ENCODE peak calls at places on chromosomes 13 and 19, in eight cellular contexts. One of them, this sample, is unnamed.

GRCh38 chr13:94641432-94641941 is 39.8 kb downstream of the GPR180 start:
- DNase-seq in colonic mucosa: no peak
- DNase-seq in GM23248: peak; percentile 87
- DNase-seq in left ventricle myocardium inferior: no peak
- DNase-seq in mammary epithelial cell: peak; percentile 86
- DNase-seq in CD4-positive, CD25-positive, alpha-beta regulatory T cell: no peak
- DNase-seq in heart right ventricle: no peak
- DNase-seq in sigmoid colon: no peak
- DNase-seq in this sample: no peak

GRCh38 chr13:20924758-20925394 is 22.3 kb upstream of the XPO4 start:
- DNase-seq in colonic mucosa: peak; percentile 84
- DNase-seq in GM23248: peak; percentile 82
- DNase-seq in left ventricle myocardium inferior: peak; percentile 60
- DNase-seq in mammary epithelial cell: peak; percentile 45
- DNase-seq in CD4-positive, CD25-positive, alpha-beta regulatory T cell: peak; percentile 61
- DNase-seq in heart right ventricle: peak; percentile 80
- DNase-seq in sigmoid colon: peak; percentile 86
- DNase-seq in this sample: peak; percentile 94

GRCh38 chr13:94825507-94825906 is 113.2 kb upstream of the SOX21 start:
- DNase-seq in colonic mucosa: peak; percentile 28
- DNase-seq in GM23248: no peak
- DNase-seq in left ventricle myocardium inferior: peak; percentile 54
- DNase-seq in mammary epithelial cell: no peak
- DNase-seq in CD4-positive, CD25-positive, alpha-beta regulatory T cell: no peak
- DNase-seq in heart right ventricle: peak; percentile 67
- DNase-seq in sigmoid colon: peak; percentile 90
- DNase-seq in this sample: peak; percentile 87

GRCh38 chr13:34933349-34933748 is 8.7 kb upstream of the NBEA start:
- DNase-seq in colonic mucosa: no peak
- DNase-seq in GM23248: no peak
- DNase-seq in left ventricle myocardium inferior: no peak
- DNase-seq in mammary epithelial cell: no peak
- DNase-seq in CD4-positive, CD25-positive, alpha-beta regulatory T cell: no peak
- DNase-seq in heart right ventricle: no peak
- DNase-seq in sigmoid colon: no peak
- DNase-seq in this sample: no peak

GRCh38 chr13:94712287-94712811 is at the start of gene SOX21:
- DNase-seq in colonic mucosa: no peak
- DNase-seq in GM23248: peak; percentile 19
- DNase-seq in left ventricle myocardium inferior: no peak
- DNase-seq in mammary epithelial cell: peak; percentile 28
- DNase-seq in CD4-positive, CD25-positive, alpha-beta regulatory T cell: no peak
- DNase-seq in heart right ventricle: no peak
- DNase-seq in sigmoid colon: no peak
- DNase-seq in this sample: peak; percentile 78

GRCh38 chr13:57212989-57213388 is 46.0 kb downstream of the PRR20E start:
- DNase-seq in colonic mucosa: no peak
- DNase-seq in GM23248: no peak
- DNase-seq in left ventricle myocardium inferior: no peak
- DNase-seq in mammary epithelial cell: no peak
- DNase-seq in CD4-positive, CD25-positive, alpha-beta regulatory T cell: no peak
- DNase-seq in heart right ventricle: no peak
- DNase-seq in sigmoid colon: no peak
- DNase-seq in this sample: no peak

GRCh38 chr13:92843549-92843948 is 383.1 kb upstream of the GPC6 start:
- DNase-seq in colonic mucosa: no peak
- DNase-seq in GM23248: peak; percentile 61
- DNase-seq in left ventricle myocardium inferior: no peak
- DNase-seq in mammary epithelial cell: peak; percentile 60
- DNase-seq in CD4-positive, CD25-positive, alpha-beta regulatory T cell: no peak
- DNase-seq in heart right ventricle: no peak
- DNase-seq in sigmoid colon: no peak
- DNase-seq in this sample: no peak

GRCh38 chr13:98741741-98742435 is 10.6 kb downstream of the SLC15A1 start:
- DNase-seq in colonic mucosa: no peak
- DNase-seq in GM23248: peak; percentile 36
- DNase-seq in left ventricle myocardium inferior: no peak
- DNase-seq in mammary epithelial cell: no peak
- DNase-seq in CD4-positive, CD25-positive, alpha-beta regulatory T cell: no peak
- DNase-seq in heart right ventricle: no peak
- DNase-seq in sigmoid colon: no peak
- DNase-seq in this sample: no peak

GRCh38 chr13:72246396-72246795 is 379.4 kb upstream of the DACH1 start:
- DNase-seq in colonic mucosa: no peak
- DNase-seq in GM23248: no peak
- DNase-seq in left ventricle myocardium inferior: no peak
- DNase-seq in mammary epithelial cell: peak; percentile 38
- DNase-seq in CD4-positive, CD25-positive, alpha-beta regulatory T cell: no peak
- DNase-seq in heart right ventricle: no peak
- DNase-seq in sigmoid colon: no peak
- DNase-seq in this sample: no peak

GRCh38 chr13:72244788-72245187 is 377.8 kb upstream of the DACH1 start:
- DNase-seq in colonic mucosa: no peak
- DNase-seq in GM23248: no peak
- DNase-seq in left ventricle myocardium inferior: no peak
- DNase-seq in mammary epithelial cell: no peak
- DNase-seq in CD4-positive, CD25-positive, alpha-beta regulatory T cell: no peak
- DNase-seq in heart right ventricle: no peak
- DNase-seq in sigmoid colon: no peak
- DNase-seq in this sample: no peak
- H3K4me1 ChIP-seq in colonic mucosa: no peaks in the 10 kb centered on the region
- H3K4me1 ChIP-seq in GM23248: no peaks in the 10 kb centered on the region
- H3K4me1 ChIP-seq in left ventricle myocardium inferior: no peaks in the 10 kb centered on the region
- H3K4me1 ChIP-seq in mammary epithelial cell: peaks cover 4% of the 10 kb centered on the region
- H3K4me1 ChIP-seq in CD4-positive, CD25-positive, alpha-beta regulatory T cell: no peaks in the 10 kb centered on the region
- H3K4me1 ChIP-seq in heart right ventricle: no peaks in the 10 kb centered on the region
- H3K4me1 ChIP-seq in sigmoid colon: no peaks in the 10 kb centered on the region
- H3K4me1 ChIP-seq in this sample: no peaks in the 10 kb centered on the region

GRCh38 chr19:4990306-4990705 is 21.4 kb downstream of the KDM4B start:
- DNase-seq in colonic mucosa: no peak
- DNase-seq in GM23248: no peak
- DNase-seq in left ventricle myocardium inferior: no peak
- DNase-seq in mammary epithelial cell: no peak
- DNase-seq in CD4-positive, CD25-positive, alpha-beta regulatory T cell: no peak
- DNase-seq in heart right ventricle: no peak
- DNase-seq in sigmoid colon: no peak
- DNase-seq in this sample: no peak
- H3K27ac ChIP-seq in colonic mucosa: no peak overlapping the region
- H3K27ac ChIP-seq in GM23248: no peak overlapping the region
- H3K27ac ChIP-seq in left ventricle myocardium inferior: no peak overlapping the region
- H3K27ac ChIP-seq in mammary epithelial cell: no peak overlapping the region
- H3K27ac ChIP-seq in CD4-positive, CD25-positive, alpha-beta regulatory T cell: no peak overlapping the region
- H3K27ac ChIP-seq in heart right ventricle: no peak overlapping the region
- H3K27ac ChIP-seq in sigmoid colon: no peak overlapping the region
- H3K27ac ChIP-seq in this sample: no peak overlapping the region

GRCh38 chr19:15279326-15279904 is 47.2 kb upstream of the EPHX3 start:
- DNase-seq in colonic mucosa: no peak
- DNase-seq in GM23248: no peak
- DNase-seq in left ventricle myocardium inferior: no peak
- DNase-seq in mammary epithelial cell: no peak
- DNase-seq in CD4-positive, CD25-positive, alpha-beta regulatory T cell: no peak
- DNase-seq in heart right ventricle: no peak
- DNase-seq in sigmoid colon: no peak
- DNase-seq in this sample: no peak

GRCh38 chr19:15280915-15281683 is 48.9 kb upstream of the EPHX3 start:
- DNase-seq in colonic mucosa: peak; percentile 61
- DNase-seq in GM23248: peak; percentile 95
- DNase-seq in left ventricle myocardium inferior: peak; percentile 91
- DNase-seq in mammary epithelial cell: peak; percentile 72
- DNase-seq in CD4-positive, CD25-positive, alpha-beta regulatory T cell: no peak
- DNase-seq in heart right ventricle: peak; percentile 83
- DNase-seq in sigmoid colon: peak; percentile 94
- DNase-seq in this sample: no peak

GRCh38 chr19:15274477-15274876 is 42.2 kb upstream of the EPHX3 start:
- DNase-seq in colonic mucosa: no peak
- DNase-seq in GM23248: no peak
- DNase-seq in left ventricle myocardium inferior: no peak
- DNase-seq in mammary epithelial cell: no peak
- DNase-seq in CD4-positive, CD25-positive, alpha-beta regulatory T cell: no peak
- DNase-seq in heart right ventricle: no peak
- DNase-seq in sigmoid colon: no peak
- DNase-seq in this sample: no peak

GRCh38 chr19:15280048-15280725 is 47.9 kb upstream of the EPHX3 start:
- DNase-seq in colonic mucosa: no peak
- DNase-seq in GM23248: peak; percentile 58
- DNase-seq in left ventricle myocardium inferior: peak; percentile 69
- DNase-seq in mammary epithelial cell: no peak
- DNase-seq in CD4-positive, CD25-positive, alpha-beta regulatory T cell: no peak
- DNase-seq in heart right ventricle: no peak
- DNase-seq in sigmoid colon: no peak
- DNase-seq in this sample: no peak

DNA sequence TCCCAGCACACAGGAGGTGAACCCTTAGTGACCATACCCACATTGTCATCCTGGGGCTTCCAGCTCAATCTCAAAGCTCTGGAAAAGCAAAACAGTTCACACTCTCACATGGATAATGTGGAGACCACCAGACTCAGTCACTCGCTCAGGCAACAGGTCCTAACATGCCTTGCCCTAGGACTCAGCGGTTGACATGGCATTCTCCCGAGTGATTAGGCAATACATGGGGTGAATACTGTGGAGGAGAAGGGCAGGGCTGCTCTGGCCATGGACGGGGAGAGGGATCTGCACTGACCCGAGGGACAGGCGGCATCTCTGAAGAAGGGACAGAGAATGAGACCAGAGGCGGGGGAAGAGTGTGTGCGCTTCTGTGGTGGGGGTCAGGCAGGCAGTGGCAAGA is 44.4 kb upstream of the EPHX3 start:
- DNase-seq in colonic mucosa: no peak
- DNase-seq in GM23248: no peak
- DNase-seq in left ventricle myocardium inferior: no peak
- DNase-seq in mammary epithelial cell: peak; percentile 81
- DNase-seq in CD4-positive, CD25-positive, alpha-beta regulatory T cell: no peak
- DNase-seq in heart right ventricle: no peak
- DNase-seq in sigmoid colon: no peak
- DNase-seq in this sample: no peak
- H3K4me1 ChIP-seq in colonic mucosa: peaks cover 34% of the 10 kb centered on the region
- H3K4me1 ChIP-seq in GM23248: peaks cover 43% of the 10 kb centered on the region
- H3K4me1 ChIP-seq in left ventricle myocardium inferior: peaks cover 100% of the 10 kb centered on the region
- H3K4me1 ChIP-seq in mammary epithelial cell: peaks cover 40% of the 10 kb centered on the region
- H3K4me1 ChIP-seq in CD4-positive, CD25-positive, alpha-beta regulatory T cell: peaks cover 56% of the 10 kb centered on the region
- H3K4me1 ChIP-seq in heart right ventricle: peaks cover 100% of the 10 kb centered on the region
- H3K4me1 ChIP-seq in sigmoid colon: peaks cover 90% of the 10 kb centered on the region
- H3K4me1 ChIP-seq in this sample: peaks cover 15% of the 10 kb centered on the region

GRCh38 chr19:38528931-38529330 is 88.8 kb downstream of the MAP4K1 start:
- DNase-seq in colonic mucosa: no peak
- DNase-seq in GM23248: no peak
- DNase-seq in left ventricle myocardium inferior: no peak
- DNase-seq in mammary epithelial cell: no peak
- DNase-seq in CD4-positive, CD25-positive, alpha-beta regulatory T cell: no peak
- DNase-seq in heart right ventricle: no peak
- DNase-seq in sigmoid colon: no peak
- DNase-seq in this sample: no peak
- H3K27ac ChIP-seq in colonic mucosa: no peak overlapping the region
- H3K27ac ChIP-seq in GM23248: no peak overlapping the region
- H3K27ac ChIP-seq in left ventricle myocardium inferior: no peak overlapping the region
- H3K27ac ChIP-seq in mammary epithelial cell: no peak overlapping the region
- H3K27ac ChIP-seq in CD4-positive, CD25-positive, alpha-beta regulatory T cell: no peak overlapping the region
- H3K27ac ChIP-seq in heart right ventricle: no peak overlapping the region
- H3K27ac ChIP-seq in sigmoid colon: no peak overlapping the region
- H3K27ac ChIP-seq in this sample: peak overlapping the region; percentile 83

GRCh38 chr19:39993605-39994004 is 3.3 kb upstream of the ZNF546 start:
- DNase-seq in colonic mucosa: no peak
- DNase-seq in GM23248: no peak
- DNase-seq in left ventricle myocardium inferior: no peak
- DNase-seq in mammary epithelial cell: no peak
- DNase-seq in CD4-positive, CD25-positive, alpha-beta regulatory T cell: no peak
- DNase-seq in heart right ventricle: no peak
- DNase-seq in sigmoid colon: no peak
- DNase-seq in this sample: no peak
- H3K4me1 ChIP-seq in colonic mucosa: no peaks in the 10 kb centered on the region
- H3K4me1 ChIP-seq in GM23248: peaks cover 18% of the 10 kb centered on the region
- H3K4me1 ChIP-seq in left ventricle myocardium inferior: peaks cover 24% of the 10 kb centered on the region
- H3K4me1 ChIP-seq in mammary epithelial cell: peaks cover 14% of the 10 kb centered on the region
- H3K4me1 ChIP-seq in CD4-positive, CD25-positive, alpha-beta regulatory T cell: peaks cover 17% of the 10 kb centered on the region
- H3K4me1 ChIP-seq in heart right ventricle: peaks cover 21% of the 10 kb centered on the region
- H3K4me1 ChIP-seq in sigmoid colon: peaks cover 22% of the 10 kb centered on the region
- H3K4me1 ChIP-seq in this sample: no peaks in the 10 kb centered on the region

GRCh38 chr19:35266904-35267817 is 1.6 kb upstream of the USF2 start:
- DNase-seq in colonic mucosa: peak; percentile 49
- DNase-seq in GM23248: peak; percentile 68
- DNase-seq in left ventricle myocardium inferior: peak; percentile 66
- DNase-seq in mammary epithelial cell: no peak
- DNase-seq in CD4-positive, CD25-positive, alpha-beta regulatory T cell: no peak
- DNase-seq in heart right ventricle: peak; percentile 50
- DNase-seq in sigmoid colon: peak; percentile 80
- DNase-seq in this sample: peak; percentile 76

GRCh38 chr19:35267818-35268545 is 780 bp upstream of the USF2 start:
- DNase-seq in colonic mucosa: peak; percentile 68
- DNase-seq in GM23248: peak; percentile 88
- DNase-seq in left ventricle myocardium inferior: peak; percentile 83
- DNase-seq in mammary epithelial cell: peak; percentile 67
- DNase-seq in CD4-positive, CD25-positive, alpha-beta regulatory T cell: peak; percentile 80
- DNase-seq in heart right ventricle: peak; percentile 72
- DNase-seq in sigmoid colon: peak; percentile 85
- DNase-seq in this sample: peak; percentile 86

GRCh38 chr19:35264281-35265125 is 4.3 kb upstream of the USF2 start:
- DNase-seq in colonic mucosa: no peak
- DNase-seq in GM23248: no peak
- DNase-seq in left ventricle myocardium inferior: no peak
- DNase-seq in mammary epithelial cell: no peak
- DNase-seq in CD4-positive, CD25-positive, alpha-beta regulatory T cell: no peak
- DNase-seq in heart right ventricle: no peak
- DNase-seq in sigmoid colon: peak; percentile 46
- DNase-seq in this sample: peak; percentile 39

GRCh38 chr19:35265126-35265995 is 3.4 kb upstream of the USF2 start:
- DNase-seq in colonic mucosa: no peak
- DNase-seq in GM23248: peak; percentile 40
- DNase-seq in left ventricle myocardium inferior: no peak
- DNase-seq in mammary epithelial cell: peak; percentile 34
- DNase-seq in CD4-positive, CD25-positive, alpha-beta regulatory T cell: no peak
- DNase-seq in heart right ventricle: no peak
- DNase-seq in sigmoid colon: peak; percentile 64
- DNase-seq in this sample: peak; percentile 49

GRCh38 chr19:35266149-35266903 is 2.4 kb upstream of the USF2 start:
- DNase-seq in colonic mucosa: no peak
- DNase-seq in GM23248: no peak
- DNase-seq in left ventricle myocardium inferior: no peak
- DNase-seq in mammary epithelial cell: no peak
- DNase-seq in CD4-positive, CD25-positive, alpha-beta regulatory T cell: no peak
- DNase-seq in heart right ventricle: no peak
- DNase-seq in sigmoid colon: no peak
- DNase-seq in this sample: peak; percentile 49
- H3K27ac ChIP-seq in colonic mucosa: no peak overlapping the region
- H3K27ac ChIP-seq in GM23248: no peak overlapping the region
- H3K27ac ChIP-seq in left ventricle myocardium inferior: peak overlapping the region; percentile 99
- H3K27ac ChIP-seq in mammary epithelial cell: no peak overlapping the region
- H3K27ac ChIP-seq in CD4-positive, CD25-positive, alpha-beta regulatory T cell: peak overlapping the region; percentile 23
- H3K27ac ChIP-seq in heart right ventricle: peak overlapping the region; percentile 87
- H3K27ac ChIP-seq in sigmoid colon: peak overlapping the region; percentile 91
- H3K27ac ChIP-seq in this sample: no peak overlapping the region

This sample was measured in endodermal cell.